ENCODE peak calls at places on chromosome 16, in four cellular contexts. H is putamen, X is HEK293T, A is aorta. G is an unnamed sample.

GRCh38 chr16:81623365-81624102 is 155.6 kb upstream of the PLCG2 start:
- DNase-seq in H (no peak), X (no peak), A (no peak), G (no peak)

GRCh38 chr16:3465911-3466584 is 22.6 kb downstream of the NAA60 start:
- DNase-seq in H (peak; percentile 25), X (no peak), A (peak; percentile 54), G (no peak)

GRCh38 chr16:62254847-62255246 is 218.6 kb upstream of the CDH8 start:
- DNase-seq in H (no peak), X (no peak), A (no peak), G (no peak)

GRCh38 chr16:66858740-66859396 is 14.7 kb downstream of the CA7 start:
- DNase-seq in H (no peak), X (no peak), A (peak; percentile 75), G (no peak)

GRCh38 chr16:69567031-69567680 is 1.4 kb downstream of the NFAT5 start:
- DNase-seq in H (peak; percentile 52), X (peak; percentile 18), A (no peak), G (no peak)

GRCh38 chr16:2475413-2476344 is 752 bp downstream of the TBC1D24 start:
- DNase-seq in H (no peak), X (no peak), A (no peak), G (no peak)

GRCh38 chr16:87966685-87967185 is 15.5 kb downstream of the BANP start:
- DNase-seq in H (no peak), X (no peak), A (peak; percentile 84), G (no peak)

GRCh38 chr16:74556375-74556922 is 50.5 kb downstream of the GLG1 start:
- DNase-seq in H (no peak), X (no peak), A (no peak), G (no peak)

GRCh38 chr16:75011634-75012307 is 12.9 kb downstream of the ZNRF1 start:
- DNase-seq in H (peak; percentile 77), X (no peak), A (no peak), G (peak; percentile 82)

GRCh38 chr16:65012357-65012756 is 109.5 kb downstream of the CDH11 start:
- DNase-seq in H (no peak), X (no peak), A (no peak), G (no peak)

GRCh38 chr16:3665508-3665907 is 11.0 kb downstream of the DNASE1 start:
- DNase-seq in H (peak; percentile 30), X (no peak), A (peak; percentile 51), G (no peak)

GRCh38 chr16:72992142-72992601 is 55.8 kb downstream of the ZFHX3 start:
- DNase-seq in H (no peak), X (no peak), A (no peak), G (no peak)

GRCh38 chr16:17335826-17336492 is 134.8 kb downstream of the XYLT1 start:
- DNase-seq in H (peak; percentile 42), X (no peak), A (no peak), G (no peak)

GRCh38 chr16:31215287-31216115 is 1.4 kb downstream of the PYDC1 start:
- DNase-seq in H (no peak), X (peak; percentile 76), A (peak; percentile 86), G (no peak)

GRCh38 chr16:59566446-59566845 is 832.3 kb upstream of the GOT2 start:
- DNase-seq in H (no peak), X (no peak), A (no peak), G (no peak)